ENCODE peak calls at places on chromosomes 13 and 19, in eight cellular contexts. N is transverse colon; V is A549; I is brain microvascular endothelial cell; M is WERI-Rb-1; F is Peyer's patch; H is CD4-positive, alpha-beta T cell; A is aorta. S is an unnamed sample.
A peak's percentile ranks its signal among the peaks of the same experiment; 100 is the strongest.

GRCh38 chr13:101706651-101707050 is 254.2 kb downstream of the ITGBL1 start:
- DNase-seq in N (peak; percentile 8), H (peak; percentile 1), F (no peak), M (no peak), V (peak; percentile 13), I (peak; percentile 84), A (no peak), S (no peak)

GRCh38 chr13:105462981-105463380 is 1072.5 kb downstream of the EFNB2 start:
- DNase-seq in A (no peak), N (no peak), F (no peak), I (no peak), H (no peak), V (no peak), M (no peak), S (no peak)

GRCh38 chr13:48448963-48449614 is 36.2 kb upstream of the LPAR6 start:
- DNase-seq in N (no peak), V (no peak), M (no peak), A (no peak), I (no peak), F (no peak), H (no peak), S (no peak)

GRCh38 chr13:110872034-110872767 is 42.7 kb downstream of the ANKRD10 start:
- DNase-seq in V (no peak), A (no peak), H (no peak), M (no peak), I (no peak), N (no peak), F (no peak), S (no peak)

GRCh38 chr19:1264801-1265610 is 4.1 kb upstream of the CIRBP start:
- DNase-seq in V (peak; percentile 86), F (peak; percentile 89), A (peak; percentile 93), I (peak; percentile 78), H (no peak), M (no peak), N (peak; percentile 79), S (peak; percentile 35)

GRCh38 chr13:57634829-57635165 is 3.3 kb downstream of the PCDH17 start:
- DNase-seq in V (no peak), F (no peak), H (no peak), M (no peak), I (no peak), A (no peak), N (no peak), S (peak; percentile 36)

GRCh38 chr13:22800726-22801401 is 379.9 kb upstream of the SGCG start:
- DNase-seq in V (no peak), F (no peak), H (no peak), M (no peak), N (peak; percentile 21), A (no peak), I (no peak), S (peak; percentile 27)

GRCh38 chr13:32309812-32310706 is 5.1 kb downstream of the ZAR1L start:
- DNase-seq in I (peak; percentile 43), A (no peak), H (no peak), V (peak; percentile 49), F (no peak), N (peak; percentile 12), M (peak; percentile 23), S (no peak)

GRCh38 chr19:35721374-35721773 is 3.6 kb downstream of the KMT2B start:
- DNase-seq in A (no peak), M (no peak), F (no peak), H (no peak), V (no peak), I (no peak), N (no peak), S (no peak)

GRCh38 chr13:22253107-22253506 is 582.2 kb downstream of the FGF9 start:
- DNase-seq in M (no peak), H (no peak), I (no peak), N (no peak), A (no peak), F (no peak), V (no peak), S (no peak)

GRCh38 chr19:56314018-56314583 is 538 bp downstream of the ZSCAN5A start:
- DNase-seq in V (no peak), M (peak; percentile 12), N (no peak), I (peak; percentile 12), H (no peak), A (no peak), F (no peak), S (no peak)

GRCh38 chr19:45782820-45783785 is 813 bp upstream of the DMPK start:
- DNase-seq in I (peak; percentile 28), V (peak; percentile 58), F (no peak), H (no peak), A (peak; percentile 92), N (peak; percentile 52), M (no peak), S (no peak)

GRCh38 chr13:50025446-50025845 is 10.2 kb downstream of the KCNRG start:
- DNase-seq in I (no peak), M (no peak), F (no peak), N (no peak), V (no peak), A (no peak), H (no peak), S (no peak)

GRCh38 chr13:33090755-33091454 is 74.7 kb downstream of the KL start:
- DNase-seq in F (no peak), M (no peak), H (no peak), V (no peak), N (no peak), A (no peak), I (no peak), S (no peak)

GRCh38 chr19:58338825-58339558 is 12.2 kb downstream of the ZSCAN22 start:
- DNase-seq in N (no peak), A (no peak), M (peak; percentile 44), F (no peak), H (no peak), V (no peak), I (no peak), S (no peak)

GRCh38 chr19:4589579-4590410 is 30.3 kb upstream of the SEMA6B start:
- DNase-seq in N (no peak), F (no peak), I (no peak), H (no peak), M (peak; percentile 73), V (no peak), A (no peak), S (no peak)

DNA sequence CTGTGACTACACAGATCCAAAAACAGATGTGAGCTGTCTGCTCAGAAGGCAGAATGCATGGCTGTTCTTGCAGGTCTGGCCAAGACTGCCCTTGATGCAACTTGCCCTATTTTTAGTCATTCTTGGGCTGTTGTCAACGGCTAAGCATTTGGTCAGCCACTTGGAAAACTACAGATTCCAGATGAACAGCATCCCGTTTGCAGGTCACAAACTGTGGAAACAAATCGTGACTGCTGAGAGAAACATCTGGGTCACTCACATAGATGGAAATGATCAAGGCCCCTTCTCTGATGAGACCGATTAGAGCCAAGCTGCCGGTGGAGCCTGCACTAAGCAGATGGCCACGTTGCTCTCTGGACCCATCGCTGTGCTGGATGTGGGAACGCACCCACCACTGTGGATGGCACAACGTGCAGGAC is 15.4 kb upstream of the METTL21C start:
- DNase-seq in V (no peak), F (no peak), N (no peak), I (no peak), A (no peak), H (no peak), M (no peak), S (no peak)
- H3K27ac ChIP-seq in V (no peak overlapping the region), F (no peak overlapping the region), N (no peak overlapping the region), I (no peak overlapping the region), A (no peak overlapping the region), H (no peak overlapping the region), M (no peak overlapping the region), S (no peak overlapping the region)

DNA sequence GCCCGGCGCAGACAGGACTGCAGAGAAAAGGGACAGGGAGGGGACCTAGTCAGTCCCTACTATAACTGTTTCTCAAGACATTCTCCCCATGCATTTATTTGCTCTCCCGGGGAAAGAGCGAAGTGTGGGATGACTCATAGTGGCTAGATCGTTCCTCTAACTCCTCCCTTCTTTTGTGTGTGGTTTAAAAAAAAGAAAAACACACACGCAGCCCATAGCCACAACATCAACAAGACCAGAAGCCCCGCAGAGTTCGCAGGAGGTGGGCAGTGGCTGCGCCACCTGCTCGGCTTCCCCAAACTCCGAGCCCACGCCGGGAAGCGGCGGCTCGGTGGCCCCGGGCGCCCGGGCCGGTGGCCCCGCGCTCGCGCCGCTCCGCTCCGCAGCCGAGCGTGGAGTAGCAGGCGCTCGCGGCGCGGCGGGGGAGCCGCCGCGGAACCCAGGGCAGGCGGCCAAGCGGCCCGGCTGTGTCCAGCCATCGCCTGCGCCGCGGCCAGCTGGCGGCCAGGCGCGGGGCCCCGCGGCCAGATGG is 698 bp downstream of the TMTC4 start:
- DNase-seq in F (peak; percentile 22), M (peak; percentile 38), N (peak; percentile 39), H (peak; percentile 38), A (no peak), I (peak; percentile 84), V (peak; percentile 61), S (peak; percentile 69)
- H3K27ac ChIP-seq in F (peak overlapping the region; percentile 99), M (peak overlapping the region; percentile 50), N (peak overlapping the region; percentile 97), H (no peak overlapping the region), A (peak overlapping the region; percentile 52), I (peak overlapping the region; percentile 47), V (peak overlapping the region; percentile 92), S (peak overlapping the region; percentile 97)

DNA sequence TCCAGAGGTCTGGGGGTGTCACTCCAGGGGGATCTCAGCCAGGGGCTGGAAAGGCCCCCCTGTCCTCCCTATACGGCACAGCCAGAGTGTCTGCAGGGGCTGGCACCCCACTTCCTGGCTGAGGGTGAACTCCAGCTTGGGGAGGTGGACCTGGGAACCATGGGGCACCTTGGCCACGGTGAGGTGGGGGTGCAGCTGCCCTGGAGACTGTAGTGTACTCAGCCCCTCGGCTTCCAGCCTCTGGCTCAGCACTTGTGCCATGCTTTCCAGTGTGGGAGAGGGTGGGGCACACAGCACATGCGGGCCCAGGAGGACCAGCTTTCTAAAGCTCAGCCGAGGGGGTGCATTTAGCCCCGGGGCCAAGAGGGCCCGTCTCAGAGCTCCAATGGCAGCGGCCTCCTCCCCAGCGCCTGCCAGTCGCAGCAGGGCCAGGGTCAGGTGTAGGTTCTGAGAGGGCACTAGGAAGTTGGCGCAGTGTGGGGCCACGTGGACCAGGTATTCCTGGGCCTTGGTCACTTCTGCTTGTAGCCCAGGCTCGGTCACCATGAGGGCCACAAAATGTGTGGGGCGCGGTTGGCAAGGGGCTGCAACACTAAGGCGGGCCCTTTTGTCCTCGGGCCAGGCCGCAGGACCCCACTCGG is 1.4 kb downstream of the LENG9 start:
- DNase-seq in A (no peak), M (no peak), I (no peak), N (peak; percentile 37), H (no peak), V (no peak), F (no peak), S (no peak)
- H3K27ac ChIP-seq in A (peak overlapping the region; percentile 98), M (peak overlapping the region; percentile 90), I (peak overlapping the region; percentile 91), N (peak overlapping the region; percentile 99), H (peak overlapping the region; percentile 53), V (peak overlapping the region; percentile 93), F (peak overlapping the region; percentile 100), S (peak overlapping the region; percentile 76)

DNA sequence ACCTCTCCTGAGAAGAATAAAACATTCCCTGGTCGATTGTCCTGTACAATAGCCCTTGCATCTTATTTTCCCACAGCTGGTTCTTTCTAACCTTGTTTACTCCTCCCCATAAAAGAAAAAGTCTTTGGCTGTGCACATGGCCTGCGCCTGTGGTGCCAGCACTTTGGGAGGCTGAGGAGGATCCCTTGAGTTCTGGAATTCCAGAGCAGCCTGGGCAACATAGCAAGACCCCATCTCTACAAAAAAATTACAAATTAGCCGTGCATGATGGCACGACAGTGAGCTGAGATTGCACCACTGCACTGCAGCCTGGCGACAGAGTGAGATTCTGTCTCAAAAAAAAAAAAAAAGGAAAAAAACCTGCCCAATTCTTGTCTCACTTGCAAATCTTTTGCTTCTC is 7.2 kb upstream of the NUP62 start:
- DNase-seq in A (peak; percentile 14), V (no peak), N (no peak), H (no peak), M (no peak), I (no peak), F (no peak), S (no peak)
- H3K27ac ChIP-seq in A (no peak overlapping the region), V (no peak overlapping the region), N (no peak overlapping the region), H (no peak overlapping the region), M (no peak overlapping the region), I (no peak overlapping the region), F (no peak overlapping the region), S (no peak overlapping the region)

S was measured in substantia nigra.